ENCODE peak calls at places on chromosomes 3 and 15, in four cellular contexts. One of them, this sample, is unnamed.

GRCh38 chr3:119600732-119601131 is 3.0 kb downstream of the PLA1A start:
- DNase-seq in foreskin fibroblast: peak; percentile 18
- DNase-seq in heart right ventricle: peak; percentile 37
- DNase-seq in cardiac muscle cell: peak; percentile 58
- DNase-seq in this sample: no peak

GRCh38 chr15:23472678-23473077 is 25.6 kb upstream of the GOLGA6L2 start:
- DNase-seq in foreskin fibroblast: no peak
- DNase-seq in heart right ventricle: no peak
- DNase-seq in cardiac muscle cell: no peak
- DNase-seq in this sample: no peak

GRCh38 chr3:195908439-195909293 is at the start of gene TNK2:
- DNase-seq in foreskin fibroblast: peak; percentile 54
- DNase-seq in heart right ventricle: peak; percentile 46
- DNase-seq in cardiac muscle cell: peak; percentile 59
- DNase-seq in this sample: no peak

GRCh38 chr15:63089260-63090043 is 32.2 kb upstream of the LACTB start:
- DNase-seq in foreskin fibroblast: peak; percentile 92
- DNase-seq in heart right ventricle: peak; percentile 57
- DNase-seq in cardiac muscle cell: peak; percentile 42
- DNase-seq in this sample: no peak

GRCh38 chr15:95563634-95564033 is 766.9 kb upstream of the NR2F2 start:
- DNase-seq in foreskin fibroblast: no peak
- DNase-seq in heart right ventricle: no peak
- DNase-seq in cardiac muscle cell: no peak
- DNase-seq in this sample: no peak

GRCh38 chr15:69537085-69537484 is 84.5 kb downstream of the RPLP1 start:
- DNase-seq in foreskin fibroblast: no peak
- DNase-seq in heart right ventricle: no peak
- DNase-seq in cardiac muscle cell: no peak
- DNase-seq in this sample: no peak

GRCh38 chr15:95883064-95883463 is 447.4 kb upstream of the NR2F2 start:
- DNase-seq in foreskin fibroblast: no peak
- DNase-seq in heart right ventricle: no peak
- DNase-seq in cardiac muscle cell: no peak
- DNase-seq in this sample: no peak

GRCh38 chr3:45317710-45318109 is 70.7 kb upstream of the LARS2 start:
- DNase-seq in foreskin fibroblast: no peak
- DNase-seq in heart right ventricle: no peak
- DNase-seq in cardiac muscle cell: no peak
- DNase-seq in this sample: peak; percentile 1

GRCh38 chr3:147616998-147617619 is 207.9 kb downstream of the ZIC1 start:
- DNase-seq in foreskin fibroblast: peak; percentile 7
- DNase-seq in heart right ventricle: no peak
- DNase-seq in cardiac muscle cell: peak; percentile 70
- DNase-seq in this sample: no peak

GRCh38 chr3:193040836-193041672 is 123.4 kb upstream of the MB21D2 start:
- DNase-seq in foreskin fibroblast: peak; percentile 49
- DNase-seq in heart right ventricle: no peak
- DNase-seq in cardiac muscle cell: peak; percentile 55
- DNase-seq in this sample: no peak

GRCh38 chr3:49121244-49121671 is 635 bp upstream of the USP19 start:
- DNase-seq in foreskin fibroblast: no peak
- DNase-seq in heart right ventricle: no peak
- DNase-seq in cardiac muscle cell: no peak
- DNase-seq in this sample: no peak

GRCh38 chr3:132507657-132508056 is 89.4 kb upstream of the ACKR4 start:
- DNase-seq in foreskin fibroblast: no peak
- DNase-seq in heart right ventricle: no peak
- DNase-seq in cardiac muscle cell: no peak
- DNase-seq in this sample: no peak

GRCh38 chr3:189953551-189953950 is 167.1 kb downstream of the P3H2 start:
- DNase-seq in foreskin fibroblast: no peak
- DNase-seq in heart right ventricle: no peak
- DNase-seq in cardiac muscle cell: no peak
- DNase-seq in this sample: no peak

GRCh38 chr3:15768421-15769255 is 29.1 kb downstream of the ANKRD28 start:
- DNase-seq in foreskin fibroblast: peak; percentile 93
- DNase-seq in heart right ventricle: no peak
- DNase-seq in cardiac muscle cell: no peak
- DNase-seq in this sample: peak; percentile 92

GRCh38 chr3:46549408-46549904 is 16.6 kb downstream of the LRRC2 start:
- DNase-seq in foreskin fibroblast: no peak
- DNase-seq in heart right ventricle: no peak
- DNase-seq in cardiac muscle cell: no peak
- DNase-seq in this sample: no peak

GRCh38 chr3:42819351-42819965 is 10.2 kb downstream of the ACKR2 start:
- DNase-seq in foreskin fibroblast: peak; percentile 15
- DNase-seq in heart right ventricle: no peak
- DNase-seq in cardiac muscle cell: peak; percentile 46
- DNase-seq in this sample: no peak

GRCh38 chr3:118501152-118501551 is 533.5 kb downstream of the IGSF11 start:
- DNase-seq in foreskin fibroblast: no peak
- DNase-seq in heart right ventricle: peak; percentile 35
- DNase-seq in cardiac muscle cell: peak; percentile 28
- DNase-seq in this sample: peak; percentile 26
- TF ChIP-seq CTCF in foreskin fibroblast: no peak
- TF ChIP-seq CTCF in heart right ventricle: no peak
- TF ChIP-seq CTCF in cardiac muscle cell: no peak
- TF ChIP-seq CTCF in this sample: peak; percentile 27

GRCh38 chr15:40338921-40339620 is 1.7 kb downstream of the CCDC9B start:
- DNase-seq in foreskin fibroblast: peak; percentile 91
- DNase-seq in heart right ventricle: no peak
- DNase-seq in cardiac muscle cell: no peak
- DNase-seq in this sample: peak; percentile 83

GRCh38 chr15:40339621-40339945 is 1.2 kb downstream of the CCDC9B start:
- DNase-seq in foreskin fibroblast: no peak
- DNase-seq in heart right ventricle: no peak
- DNase-seq in cardiac muscle cell: no peak
- DNase-seq in this sample: no peak

GRCh38 chr15:40340740-40341400 is at the start of gene CCDC9B:
- DNase-seq in foreskin fibroblast: peak; percentile 95
- DNase-seq in heart right ventricle: peak; percentile 93
- DNase-seq in cardiac muscle cell: peak; percentile 83
- DNase-seq in this sample: peak; percentile 86

GRCh38 chr15:40338041-40338657 is 2.6 kb downstream of the CCDC9B start:
- DNase-seq in foreskin fibroblast: peak; percentile 74
- DNase-seq in heart right ventricle: peak; percentile 78
- DNase-seq in cardiac muscle cell: peak; percentile 89
- DNase-seq in this sample: no peak

DNA sequence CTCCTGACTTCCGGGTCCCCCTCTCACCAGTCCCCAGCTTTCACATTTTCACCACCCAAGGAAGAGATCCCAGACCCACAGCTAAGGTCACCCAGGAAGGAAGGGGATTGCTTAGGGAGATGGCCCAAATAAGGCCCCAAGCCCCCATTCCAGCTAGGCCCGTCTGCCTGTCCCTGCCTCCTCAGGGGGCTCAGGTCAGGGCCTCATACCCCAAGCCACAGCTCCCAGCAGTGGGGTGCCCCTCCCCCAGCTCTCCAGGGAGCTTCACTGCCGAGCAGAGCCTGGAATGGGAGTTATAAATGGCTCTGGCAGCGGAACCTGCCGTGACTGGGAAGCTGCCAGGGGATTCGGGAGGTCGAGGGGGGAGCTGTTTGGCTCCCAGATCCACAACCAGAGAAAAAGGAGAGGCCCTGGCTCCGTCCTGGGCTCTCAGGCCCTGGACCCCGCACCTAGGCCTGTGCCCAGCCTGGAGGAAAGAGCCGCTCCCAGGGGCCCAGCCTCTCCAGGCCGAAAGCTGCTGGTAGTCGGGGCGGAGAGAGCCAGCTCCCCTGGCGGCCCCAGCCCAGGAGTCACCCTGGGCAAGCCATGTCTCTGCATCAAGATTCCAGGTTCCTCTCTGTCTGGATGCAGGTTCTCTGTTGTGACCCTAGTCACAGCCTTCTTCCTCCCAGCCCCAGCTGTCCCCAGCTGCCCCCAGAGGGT is 550 bp downstream of the CCDC9B start:
- DNase-seq in foreskin fibroblast: peak; percentile 71
- DNase-seq in heart right ventricle: peak; percentile 91
- DNase-seq in cardiac muscle cell: peak; percentile 76
- DNase-seq in this sample: no peak
- H3K4me3 ChIP-seq in foreskin fibroblast: peak overlapping the region; percentile 51
- H3K4me3 ChIP-seq in heart right ventricle: peak overlapping the region; percentile 47
- H3K4me3 ChIP-seq in cardiac muscle cell: peak overlapping the region; percentile 3
- H3K4me3 ChIP-seq in this sample: peak overlapping the region; percentile 64

GRCh38 chr3:122013448-122013925 is 8.6 kb downstream of the ILDR1 start:
- DNase-seq in foreskin fibroblast: no peak
- DNase-seq in heart right ventricle: no peak
- DNase-seq in cardiac muscle cell: no peak
- DNase-seq in this sample: no peak
- TF ChIP-seq CTCF in foreskin fibroblast: no peak
- TF ChIP-seq CTCF in heart right ventricle: no peak
- TF ChIP-seq CTCF in cardiac muscle cell: no peak
- TF ChIP-seq CTCF in this sample: no peak

GRCh38 chr3:65508743-65509422 is 529.8 kb downstream of the MAGI1 start:
- DNase-seq in foreskin fibroblast: no peak
- DNase-seq in heart right ventricle: no peak
- DNase-seq in cardiac muscle cell: no peak
- DNase-seq in this sample: no peak
- H3K4me3 ChIP-seq in foreskin fibroblast: no peak overlapping the region
- H3K4me3 ChIP-seq in heart right ventricle: no peak overlapping the region
- H3K4me3 ChIP-seq in cardiac muscle cell: no peak overlapping the region
- H3K4me3 ChIP-seq in this sample: no peak overlapping the region

GRCh38 chr15:28901987-28902745 is 16.4 kb downstream of the APBA2 start:
- DNase-seq in foreskin fibroblast: no peak
- DNase-seq in heart right ventricle: no peak
- DNase-seq in cardiac muscle cell: no peak
- DNase-seq in this sample: no peak
- TF ChIP-seq CTCF in foreskin fibroblast: no peak
- TF ChIP-seq CTCF in heart right ventricle: no peak
- TF ChIP-seq CTCF in cardiac muscle cell: no peak
- TF ChIP-seq CTCF in this sample: peak; percentile 43

GRCh38 chr15:73602444-73602843 is 30.7 kb downstream of the NPTN start:
- DNase-seq in foreskin fibroblast: no peak
- DNase-seq in heart right ventricle: no peak
- DNase-seq in cardiac muscle cell: no peak
- DNase-seq in this sample: no peak
- H3K4me3 ChIP-seq in foreskin fibroblast: no peak overlapping the region
- H3K4me3 ChIP-seq in heart right ventricle: no peak overlapping the region
- H3K4me3 ChIP-seq in cardiac muscle cell: no peak overlapping the region
- H3K4me3 ChIP-seq in this sample: no peak overlapping the region

GRCh38 chr15:52677593-52677992 is 1.6 kb downstream of the ATOSA start:
- DNase-seq in foreskin fibroblast: no peak
- DNase-seq in heart right ventricle: no peak
- DNase-seq in cardiac muscle cell: peak; percentile 3
- DNase-seq in this sample: no peak

GRCh38 chr15:52680041-52680391 is 828 bp upstream of the ATOSA start:
- DNase-seq in foreskin fibroblast: peak; percentile 43
- DNase-seq in heart right ventricle: no peak
- DNase-seq in cardiac muscle cell: no peak
- DNase-seq in this sample: no peak

GRCh38 chr15:52679232-52680040 is at the start of gene ATOSA:
- DNase-seq in foreskin fibroblast: peak; percentile 95
- DNase-seq in heart right ventricle: peak; percentile 90
- DNase-seq in cardiac muscle cell: peak; percentile 93
- DNase-seq in this sample: peak; percentile 63

GRCh38 chr15:52678468-52679231 is 538 bp downstream of the ATOSA start:
- DNase-seq in foreskin fibroblast: peak; percentile 81
- DNase-seq in heart right ventricle: peak; percentile 67
- DNase-seq in cardiac muscle cell: peak; percentile 77
- DNase-seq in this sample: no peak

DNA sequence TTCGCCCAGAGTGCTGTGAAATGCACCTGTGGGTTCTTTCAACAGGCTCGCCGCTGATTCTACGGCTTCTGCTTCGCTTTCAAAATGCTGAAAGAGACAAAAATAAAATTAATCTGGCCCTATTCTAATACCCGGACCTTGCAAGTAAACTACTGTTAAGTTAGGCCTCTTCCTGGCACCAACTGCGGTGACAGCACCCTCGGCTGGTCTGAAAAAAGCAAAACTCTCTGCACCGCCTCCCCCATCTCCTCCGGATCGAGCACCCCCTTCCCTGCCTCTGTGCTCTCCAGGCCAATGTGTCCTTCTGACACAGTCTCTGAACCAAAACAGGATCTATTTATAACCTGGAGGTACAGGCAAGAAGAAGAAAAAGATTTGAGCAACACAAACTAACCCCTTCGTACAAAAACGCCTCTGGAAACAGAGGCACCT is 1.1 kb downstream of the ATOSA start:
- DNase-seq in foreskin fibroblast: peak; percentile 80
- DNase-seq in heart right ventricle: peak; percentile 35
- DNase-seq in cardiac muscle cell: peak; percentile 63
- DNase-seq in this sample: no peak
- TF ChIP-seq CTCF in foreskin fibroblast: no peak
- TF ChIP-seq CTCF in heart right ventricle: no peak
- TF ChIP-seq CTCF in cardiac muscle cell: peak; percentile 23
- TF ChIP-seq CTCF in this sample: peak; percentile 29

GRCh38 chr15:45449878-45450277 is 71.5 kb upstream of the GATM start:
- DNase-seq in foreskin fibroblast: no peak
- DNase-seq in heart right ventricle: no peak
- DNase-seq in cardiac muscle cell: no peak
- DNase-seq in this sample: no peak
- H3K4me3 ChIP-seq in foreskin fibroblast: no peak overlapping the region
- H3K4me3 ChIP-seq in heart right ventricle: no peak overlapping the region
- H3K4me3 ChIP-seq in cardiac muscle cell: no peak overlapping the region
- H3K4me3 ChIP-seq in this sample: no peak overlapping the region

GRCh38 chr15:25793354-25794050 is 69.6 kb downstream of the ATP10A start:
- DNase-seq in foreskin fibroblast: no peak
- DNase-seq in heart right ventricle: no peak
- DNase-seq in cardiac muscle cell: peak; percentile 75
- DNase-seq in this sample: no peak
- TF ChIP-seq CTCF in foreskin fibroblast: no peak
- TF ChIP-seq CTCF in heart right ventricle: no peak
- TF ChIP-seq CTCF in cardiac muscle cell: no peak
- TF ChIP-seq CTCF in this sample: no peak

This sample was measured in retinal pigment epithelial cell.